ENCODE peak calls at places on chromosomes 3 and 15, in nine cellular contexts. One of them, this sample, is unnamed.
A peak's percentile ranks its signal among the peaks of the same experiment; 100 is the strongest.

GRCh38 chr3:30768703-30769550 is 125.5 kb downstream of the GADL1 start:
- DNase-seq in lower lobe of right lung: peak; percentile 76
- DNase-seq in AG08395: peak; percentile 67
- DNase-seq in ascending aorta: no peak
- DNase-seq in NCI-H1105: peak; percentile 21
- DNase-seq in hepatic stellate cell: peak; percentile 22
- DNase-seq in mucosa of descending colon: peak; percentile 90
- DNase-seq in stimulated activated CD4-positive, alpha-beta T cell treated with anti-CD3 and anti-CD28 coated beads, Interleukin-1b, Interleukin-23, amount 100 ng/mL, for 48 hours: peak; percentile 64
- DNase-seq in cardiac fibroblast: peak; percentile 79
- DNase-seq in this sample: peak; percentile 41

GRCh38 chr3:3579658-3580057 is 219.6 kb upstream of the LRRN1 start:
- DNase-seq in ascending aorta: no peak
- DNase-seq in hepatic stellate cell: no peak
- DNase-seq in NCI-H1105: no peak
- DNase-seq in cardiac fibroblast: no peak
- DNase-seq in stimulated activated CD4-positive, alpha-beta T cell treated with anti-CD3 and anti-CD28 coated beads, Interleukin-1b, Interleukin-23, amount 100 ng/mL, for 48 hours: no peak
- DNase-seq in mucosa of descending colon: no peak
- DNase-seq in AG08395: no peak
- DNase-seq in lower lobe of right lung: no peak
- DNase-seq in this sample: no peak

GRCh38 chr3:140910860-140911259 is 30.8 kb upstream of the SLC25A36 start:
- DNase-seq in cardiac fibroblast: peak; percentile 30
- DNase-seq in NCI-H1105: no peak
- DNase-seq in mucosa of descending colon: no peak
- DNase-seq in ascending aorta: no peak
- DNase-seq in AG08395: no peak
- DNase-seq in stimulated activated CD4-positive, alpha-beta T cell treated with anti-CD3 and anti-CD28 coated beads, Interleukin-1b, Interleukin-23, amount 100 ng/mL, for 48 hours: no peak
- DNase-seq in lower lobe of right lung: no peak
- DNase-seq in hepatic stellate cell: no peak
- DNase-seq in this sample: no peak

GRCh38 chr3:72492240-72492639 is 356.0 kb downstream of the SHQ1 start:
- DNase-seq in NCI-H1105: no peak
- DNase-seq in cardiac fibroblast: peak; percentile 95
- DNase-seq in AG08395: peak; percentile 96
- DNase-seq in lower lobe of right lung: no peak
- DNase-seq in ascending aorta: no peak
- DNase-seq in stimulated activated CD4-positive, alpha-beta T cell treated with anti-CD3 and anti-CD28 coated beads, Interleukin-1b, Interleukin-23, amount 100 ng/mL, for 48 hours: no peak
- DNase-seq in hepatic stellate cell: peak; percentile 86
- DNase-seq in mucosa of descending colon: peak; percentile 23
- DNase-seq in this sample: peak; percentile 94

GRCh38 chr3:136802481-136802996 is 16.4 kb upstream of the SLC35G2 start:
- DNase-seq in ascending aorta: no peak
- DNase-seq in lower lobe of right lung: no peak
- DNase-seq in NCI-H1105: peak; percentile 53
- DNase-seq in stimulated activated CD4-positive, alpha-beta T cell treated with anti-CD3 and anti-CD28 coated beads, Interleukin-1b, Interleukin-23, amount 100 ng/mL, for 48 hours: no peak
- DNase-seq in cardiac fibroblast: peak; percentile 51
- DNase-seq in AG08395: no peak
- DNase-seq in hepatic stellate cell: no peak
- DNase-seq in mucosa of descending colon: peak; percentile 31
- DNase-seq in this sample: no peak

GRCh38 chr15:99146661-99147060 is 41.8 kb downstream of the SYNM start:
- DNase-seq in lower lobe of right lung: no peak
- DNase-seq in stimulated activated CD4-positive, alpha-beta T cell treated with anti-CD3 and anti-CD28 coated beads, Interleukin-1b, Interleukin-23, amount 100 ng/mL, for 48 hours: no peak
- DNase-seq in mucosa of descending colon: no peak
- DNase-seq in hepatic stellate cell: no peak
- DNase-seq in ascending aorta: no peak
- DNase-seq in cardiac fibroblast: no peak
- DNase-seq in AG08395: no peak
- DNase-seq in NCI-H1105: no peak
- DNase-seq in this sample: no peak

GRCh38 chr15:85100186-85100937 is 118.7 kb downstream of the PDE8A start:
- DNase-seq in AG08395: no peak
- DNase-seq in stimulated activated CD4-positive, alpha-beta T cell treated with anti-CD3 and anti-CD28 coated beads, Interleukin-1b, Interleukin-23, amount 100 ng/mL, for 48 hours: peak; percentile 21
- DNase-seq in lower lobe of right lung: peak; percentile 91
- DNase-seq in hepatic stellate cell: no peak
- DNase-seq in ascending aorta: no peak
- DNase-seq in NCI-H1105: no peak
- DNase-seq in mucosa of descending colon: no peak
- DNase-seq in cardiac fibroblast: peak; percentile 7
- DNase-seq in this sample: no peak

GRCh38 chr3:155411500-155412223 is 118.2 kb upstream of the STRIT1 start:
- DNase-seq in AG08395: no peak
- DNase-seq in cardiac fibroblast: no peak
- DNase-seq in lower lobe of right lung: no peak
- DNase-seq in hepatic stellate cell: no peak
- DNase-seq in ascending aorta: no peak
- DNase-seq in NCI-H1105: no peak
- DNase-seq in mucosa of descending colon: no peak
- DNase-seq in stimulated activated CD4-positive, alpha-beta T cell treated with anti-CD3 and anti-CD28 coated beads, Interleukin-1b, Interleukin-23, amount 100 ng/mL, for 48 hours: no peak
- DNase-seq in this sample: no peak

GRCh38 chr3:10119376-10119775 is 3.9 kb downstream of the BRK1 start:
- DNase-seq in stimulated activated CD4-positive, alpha-beta T cell treated with anti-CD3 and anti-CD28 coated beads, Interleukin-1b, Interleukin-23, amount 100 ng/mL, for 48 hours: no peak
- DNase-seq in ascending aorta: no peak
- DNase-seq in cardiac fibroblast: no peak
- DNase-seq in hepatic stellate cell: no peak
- DNase-seq in AG08395: no peak
- DNase-seq in mucosa of descending colon: no peak
- DNase-seq in NCI-H1105: no peak
- DNase-seq in lower lobe of right lung: no peak
- DNase-seq in this sample: no peak

GRCh38 chr3:45988804-45989203 is 6.8 kb downstream of the FYCO1 start:
- DNase-seq in stimulated activated CD4-positive, alpha-beta T cell treated with anti-CD3 and anti-CD28 coated beads, Interleukin-1b, Interleukin-23, amount 100 ng/mL, for 48 hours: no peak
- DNase-seq in AG08395: peak; percentile 77
- DNase-seq in ascending aorta: no peak
- DNase-seq in mucosa of descending colon: no peak
- DNase-seq in hepatic stellate cell: peak; percentile 78
- DNase-seq in NCI-H1105: no peak
- DNase-seq in cardiac fibroblast: peak; percentile 91
- DNase-seq in lower lobe of right lung: no peak
- DNase-seq in this sample: peak; percentile 48

GRCh38 chr15:90618330-90619136 is 88.8 kb downstream of the CRTC3 start:
- DNase-seq in stimulated activated CD4-positive, alpha-beta T cell treated with anti-CD3 and anti-CD28 coated beads, Interleukin-1b, Interleukin-23, amount 100 ng/mL, for 48 hours: no peak
- DNase-seq in ascending aorta: no peak
- DNase-seq in NCI-H1105: peak; percentile 8
- DNase-seq in mucosa of descending colon: no peak
- DNase-seq in hepatic stellate cell: no peak
- DNase-seq in lower lobe of right lung: no peak
- DNase-seq in cardiac fibroblast: no peak
- DNase-seq in AG08395: no peak
- DNase-seq in this sample: no peak

GRCh38 chr3:195839260-195840010 is 27.7 kb upstream of the MUC4 start:
- DNase-seq in mucosa of descending colon: no peak
- DNase-seq in hepatic stellate cell: no peak
- DNase-seq in lower lobe of right lung: no peak
- DNase-seq in AG08395: no peak
- DNase-seq in stimulated activated CD4-positive, alpha-beta T cell treated with anti-CD3 and anti-CD28 coated beads, Interleukin-1b, Interleukin-23, amount 100 ng/mL, for 48 hours: no peak
- DNase-seq in NCI-H1105: no peak
- DNase-seq in cardiac fibroblast: no peak
- DNase-seq in ascending aorta: no peak
- DNase-seq in this sample: no peak

GRCh38 chr3:4716731-4717362 is 223.7 kb downstream of the ITPR1 start:
- DNase-seq in hepatic stellate cell: peak; percentile 55
- DNase-seq in mucosa of descending colon: no peak
- DNase-seq in stimulated activated CD4-positive, alpha-beta T cell treated with anti-CD3 and anti-CD28 coated beads, Interleukin-1b, Interleukin-23, amount 100 ng/mL, for 48 hours: no peak
- DNase-seq in cardiac fibroblast: peak; percentile 77
- DNase-seq in lower lobe of right lung: no peak
- DNase-seq in NCI-H1105: no peak
- DNase-seq in ascending aorta: no peak
- DNase-seq in AG08395: peak; percentile 56
- DNase-seq in this sample: no peak

GRCh38 chr3:42900226-42900625 is 5.7 kb upstream of the ZNF662 start:
- DNase-seq in mucosa of descending colon: no peak
- DNase-seq in NCI-H1105: peak; percentile 7
- DNase-seq in lower lobe of right lung: no peak
- DNase-seq in stimulated activated CD4-positive, alpha-beta T cell treated with anti-CD3 and anti-CD28 coated beads, Interleukin-1b, Interleukin-23, amount 100 ng/mL, for 48 hours: no peak
- DNase-seq in AG08395: no peak
- DNase-seq in ascending aorta: no peak
- DNase-seq in hepatic stellate cell: no peak
- DNase-seq in cardiac fibroblast: no peak
- DNase-seq in this sample: no peak

GRCh38 chr3:26625187-26625586 is 2.6 kb downstream of the LRRC3B start:
- DNase-seq in NCI-H1105: no peak
- DNase-seq in hepatic stellate cell: no peak
- DNase-seq in AG08395: no peak
- DNase-seq in mucosa of descending colon: no peak
- DNase-seq in stimulated activated CD4-positive, alpha-beta T cell treated with anti-CD3 and anti-CD28 coated beads, Interleukin-1b, Interleukin-23, amount 100 ng/mL, for 48 hours: no peak
- DNase-seq in ascending aorta: no peak
- DNase-seq in cardiac fibroblast: no peak
- DNase-seq in lower lobe of right lung: no peak
- DNase-seq in this sample: no peak

GRCh38 chr3:189534546-189534945 is 96.6 kb upstream of the TP63 start:
- DNase-seq in AG08395: no peak
- DNase-seq in stimulated activated CD4-positive, alpha-beta T cell treated with anti-CD3 and anti-CD28 coated beads, Interleukin-1b, Interleukin-23, amount 100 ng/mL, for 48 hours: no peak
- DNase-seq in lower lobe of right lung: no peak
- DNase-seq in mucosa of descending colon: no peak
- DNase-seq in cardiac fibroblast: no peak
- DNase-seq in NCI-H1105: no peak
- DNase-seq in hepatic stellate cell: no peak
- DNase-seq in ascending aorta: no peak
- DNase-seq in this sample: no peak